ENCODE peak calls at places on chromosomes 11 and 22, in seven cellular contexts. A, L, S, O, D, Q and N are unnamed samples.

GRCh38 chr11:133619973-133620372 is 87.7 kb upstream of the OPCML start:
- DNase-seq in A (no peak), Q (no peak), O (no peak), D (no peak), S (no peak), L (no peak), N (no peak)

GRCh38 chr11:65651589-65652510 is 10.9 kb downstream of the RELA start:
- DNase-seq in D (peak), A (peak), L (no peak), Q (no peak), S (no peak), O (peak), N (no peak)

GRCh38 chr11:119055901-119056300 is 1.1 kb downstream of the HYOU1 start:
- DNase-seq in A (peak), D (no peak), S (no peak), L (no peak), Q (peak), O (peak), N (no peak)

GRCh38 chr11:58762284-58763119 is 30.8 kb upstream of the GLYAT start:
- DNase-seq in L (peak), Q (no peak), O (no peak), D (no peak), A (no peak), S (no peak), N (no peak)

GRCh38 chr11:72233056-72233772 is 8.6 kb downstream of the INPPL1 start:
- DNase-seq in D (no peak), L (no peak), Q (no peak), A (no peak), S (no peak), O (no peak), N (no peak)

GRCh38 chr11:86934263-86934932 is 20.8 kb downstream of the FZD4 start:
- DNase-seq in L (no peak), S (no peak), O (no peak), A (peak), Q (no peak), D (no peak), N (no peak)

GRCh38 chr22:48758021-48758561 is 1069.6 kb downstream of the BRD1 start:
- DNase-seq in O (no peak), S (no peak), A (no peak), D (no peak), L (no peak), Q (no peak), N (no peak)

GRCh38 chr11:94183886-94184264 is 55.2 kb downstream of the PANX1 start:
- DNase-seq in L (peak), D (peak), Q (peak), O (peak), S (no peak), A (peak), N (no peak)

GRCh38 chr11:130737866-130738431 is 178.3 kb downstream of the SNX19 start:
- DNase-seq in L (no peak), O (peak), A (peak), Q (peak), S (no peak), D (no peak), N (no peak)

GRCh38 chr11:99884750-99885149 is 802.3 kb upstream of the ARHGAP42 start:
- DNase-seq in L (no peak), S (no peak), O (no peak), D (no peak), A (no peak), Q (no peak), N (no peak)

GRCh38 chr11:122661182-122661945 is 5.8 kb downstream of the UBASH3B start:
- DNase-seq in Q (peak), L (no peak), D (peak), A (peak), S (no peak), O (peak), N (no peak)

GRCh38 chr11:18171377-18172000 is 1.1 kb upstream of the MRGPRX4 start:
- DNase-seq in O (peak), L (peak), D (peak), A (no peak), S (no peak), Q (no peak), N (no peak)

GRCh38 chr22:36295247-36295646 is 42.3 kb downstream of the APOL1 start:
- DNase-seq in S (no peak), D (no peak), O (no peak), Q (no peak), L (no peak), A (no peak), N (no peak)

GRCh38 chr11:102666331-102666957 is 39.1 kb downstream of the MMP27 start:
- DNase-seq in S (no peak), A (peak), O (peak), L (no peak), Q (peak), D (peak), N (no peak)

GRCh38 chr11:85826096-85826855 is 15.3 kb upstream of the SYTL2 start:
- DNase-seq in Q (peak), D (peak), A (peak), L (peak), S (no peak), O (peak), N (no peak)

GRCh38 chr22:46791201-46791731 is 28.8 kb downstream of the TBC1D22A start:
- DNase-seq in Q (no peak), D (no peak), A (peak), O (peak), L (no peak), S (peak), N (peak)

GRCh38 chr22:49408102-49408836 is 419.4 kb downstream of the BRD1 start:
- DNase-seq in O (no peak), D (no peak), A (no peak), L (no peak), S (no peak), Q (no peak), N (no peak)

GRCh38 chr11:27754035-27755017 is 54.1 kb upstream of the BDNF start:
- DNase-seq in L (no peak), A (no peak), D (peak), O (peak), Q (no peak), S (no peak), N (no peak)

GRCh38 chr11:45260047-45260446 is 26.1 kb downstream of the SYT13 start:
- DNase-seq in Q (no peak), S (no peak), A (no peak), L (no peak), O (peak), D (no peak), N (no peak)

GRCh38 chr11:3659595-3660515 is 11.3 kb downstream of the CHRNA10 start:
- DNase-seq in A (no peak), Q (no peak), S (no peak), D (no peak), L (no peak), O (no peak), N (no peak)

GRCh38 chr11:91248199-91248807 is 976.3 kb upstream of the FAT3 start:
- DNase-seq in S (no peak), D (peak), L (no peak), O (peak), Q (peak), A (peak), N (no peak)

GRCh38 chr11:22371188-22371587 is 33.0 kb downstream of the SLC17A6 start:
- DNase-seq in Q (no peak), S (no peak), A (no peak), L (no peak), O (no peak), D (no peak), N (no peak)

GRCh38 chr11:126683766-126684728 is 316.5 kb downstream of the KIRREL3 start:
- DNase-seq in S (no peak), Q (no peak), O (no peak), D (no peak), A (no peak), L (no peak), N (no peak)

GRCh38 chr11:60857378-60858232 is 1.9 kb upstream of the PTGDR2 start:
- DNase-seq in D (no peak), A (peak), O (peak), S (no peak), Q (no peak), L (no peak), N (no peak)

GRCh38 chr11:76653674-76654309 is 16.8 kb downstream of the LRRC32 start:
- DNase-seq in S (no peak), Q (no peak), O (peak), L (no peak), A (peak), D (no peak), N (peak)

GRCh38 chr11:114195981-114196731 is 100.0 kb upstream of the NNMT start:
- DNase-seq in O (peak), A (peak), D (peak), S (no peak), Q (no peak), L (no peak), N (peak)

GRCh38 chr11:130024356-130024755 is 21.7 kb upstream of the PRDM10 start:
- DNase-seq in O (peak), L (no peak), S (no peak), D (no peak), Q (no peak), A (peak), N (no peak)

GRCh38 chr11:59545179-59546020 is 34.1 kb downstream of the OR4D9 start:
- DNase-seq in O (no peak), D (no peak), L (no peak), Q (no peak), S (no peak), A (peak), N (no peak)

GRCh38 chr11:77819921-77820564 is 479 bp downstream of the RSF1 start:
- DNase-seq in O (peak), A (peak), D (peak), L (peak), S (peak), Q (peak), N (peak)

GRCh38 chr22:17536269-17536668 is 27.0 kb upstream of the SLC25A18 start:
- DNase-seq in L (no peak), O (peak), A (peak), Q (no peak), S (no peak), D (peak), N (no peak)

GRCh38 chr11:27353593-27354358 is 9.2 kb downstream of the CCDC34 start:
- DNase-seq in O (peak), Q (no peak), L (no peak), S (no peak), D (no peak), A (peak), N (no peak)